ENCODE peak calls at places on chromosomes 16 and 17, in eight cellular contexts. F is naive thymus-derived CD4-positive, alpha-beta T cell; M is DND-41; G is tibial artery; K is mucosa of descending colon; E is prostate gland; Z is mesendoderm; J is lung. D is an unnamed sample. For H3K4me1, the result is how much of the 10 kb centered on the place peaks cover.

GRCh38 chr17:82143333-82143732 is 45.3 kb upstream of the FASN start:
- DNase-seq in E (no peak), F (no peak), J (no peak), G (no peak), K (no peak), Z (no peak), M (no peak), D (no peak)

GRCh38 chr17:45320931-45321461 is 4.2 kb upstream of the MAP3K14 start:
- DNase-seq in M (no peak), K (no peak), E (peak), Z (peak), F (no peak), J (no peak), G (no peak), D (no peak)

GRCh38 chr16:64773638-64774037 is 348.2 kb downstream of the CDH11 start:
- DNase-seq in F (no peak), Z (no peak), E (no peak), M (no peak), G (no peak), J (no peak), K (no peak), D (no peak)

GRCh38 chr16:27977966-27978365 is 85.5 kb downstream of the GSG1L start:
- DNase-seq in G (no peak), Z (no peak), K (no peak), F (no peak), E (no peak), M (no peak), J (no peak), D (no peak)

GRCh38 chr16:47460301-47460754 is 535 bp downstream of the ITFG1 start:
- DNase-seq in G (no peak), J (no peak), Z (peak), E (no peak), K (no peak), F (no peak), M (no peak), D (no peak)

GRCh38 chr17:72971513-72971880 is 121.0 kb downstream of the SLC39A11 start:
- DNase-seq in M (no peak), F (no peak), Z (no peak), J (no peak), K (no peak), E (no peak), G (no peak), D (peak)

GRCh38 chr16:46830417-46830901 is 521 bp downstream of the C16orf87 start:
- DNase-seq in J (no peak), K (peak), Z (peak), M (peak), G (no peak), F (peak), E (peak), D (peak)

GRCh38 chr16:82845076-82845475 is 218.3 kb downstream of the CDH13 start:
- DNase-seq in G (no peak), E (no peak), J (no peak), Z (no peak), K (no peak), F (no peak), M (no peak), D (no peak)

GRCh38 chr17:70855401-70856054 is 686.2 kb downstream of the KCNJ2 start:
- DNase-seq in K (no peak), Z (no peak), M (no peak), F (no peak), G (no peak), J (no peak), E (peak), D (no peak)

GRCh38 chr16:89150090-89150835 is 21.3 kb upstream of the CDH15 start:
- DNase-seq in F (no peak), E (no peak), Z (no peak), M (no peak), J (no peak), G (no peak), K (peak), D (no peak)

GRCh38 chr16:48526958-48527331 is 83.0 kb downstream of the N4BP1 start:
- DNase-seq in G (peak), J (no peak), Z (no peak), K (no peak), F (no peak), E (no peak), M (no peak), D (no peak)

GRCh38 chr16:19872179-19872863 is 12.3 kb downstream of the GPRC5B start:
- DNase-seq in E (no peak), G (no peak), F (no peak), K (no peak), J (no peak), Z (no peak), M (no peak), D (no peak)

GRCh38 chr17:74216505-74216904 is 3.1 kb downstream of the TTYH2 start:
- DNase-seq in K (no peak), J (no peak), M (no peak), E (no peak), F (no peak), Z (no peak), G (no peak), D (peak)

GRCh38 chr17:38440614-38441397 is 12.5 kb downstream of the ARHGAP23 start:
- DNase-seq in E (no peak), F (no peak), K (no peak), M (no peak), G (no peak), J (no peak), Z (no peak), D (no peak)

GRCh38 chr16:1420111-1420539 is 422 bp downstream of the UQCC4 start:
- DNase-seq in Z (no peak), F (peak), M (peak), K (no peak), G (no peak), J (peak), E (no peak), D (no peak)

GRCh38 chr16:86962259-86962658 is 354.9 kb downstream of the C16orf95 start:
- DNase-seq in M (no peak), K (no peak), J (no peak), F (no peak), G (no peak), E (no peak), Z (no peak), D (no peak)
- H3K4me1 ChIP-seq in M (under half), K (under half), J (under half), F (under half), G (under half), E (under half), Z (under half), D (under half)

GRCh38 chr16:59699786-59700185 is 965.7 kb upstream of the GOT2 start:
- DNase-seq in Z (no peak), K (no peak), G (no peak), M (no peak), E (no peak), J (no peak), F (no peak), D (no peak)

GRCh38 chr16:59698341-59698979 is 964.3 kb upstream of the GOT2 start:
- DNase-seq in G (no peak), E (no peak), K (no peak), F (no peak), M (no peak), Z (no peak), J (no peak), D (no peak)

GRCh38 chr16:59696495-59696894 is 962.4 kb upstream of the GOT2 start:
- DNase-seq in K (no peak), F (no peak), G (no peak), J (no peak), E (no peak), Z (no peak), M (no peak), D (no peak)

GRCh38 chr16:59697236-59697635 is 963.1 kb upstream of the GOT2 start:
- DNase-seq in M (no peak), G (no peak), K (no peak), E (no peak), F (no peak), Z (no peak), J (no peak), D (no peak)

GRCh38 chr16:59697746-59698145 is 963.6 kb upstream of the GOT2 start:
- DNase-seq in F (no peak), E (no peak), Z (no peak), K (no peak), J (no peak), M (no peak), G (no peak), D (no peak)
- H3K4me1 ChIP-seq in F (under half), E (under half), Z (under half), K (under half), J (under half), M (under half), G (under half), D (under half)

DNA sequence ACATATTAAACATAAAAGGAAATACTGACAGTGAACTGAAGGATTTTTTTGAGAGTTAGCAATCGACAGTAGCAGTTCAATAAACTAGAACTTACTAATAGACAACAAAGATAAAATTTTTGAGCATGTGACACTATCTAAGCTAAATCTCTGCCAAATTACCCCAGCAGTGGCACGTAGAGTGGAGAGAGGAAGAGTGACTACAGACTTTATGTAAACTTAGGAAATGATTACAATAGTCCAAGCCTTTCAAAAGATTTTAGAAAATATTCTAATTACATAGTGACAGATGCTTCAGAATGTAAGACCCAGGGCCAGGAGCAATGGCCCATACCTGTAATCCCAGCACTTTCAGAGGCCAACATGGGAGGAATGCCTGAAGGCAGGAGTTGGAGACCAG is 52.4 kb downstream of the CFDP1 start:
- DNase-seq in G (no peak), F (no peak), K (no peak), E (no peak), Z (no peak), J (no peak), M (no peak), D (no peak)
- H3K4me1 ChIP-seq in G (under half), F (under half), K (under half), E (under half), Z (under half), J (under half), M (under half), D (under half)

GRCh38 chr17:14198013-14198412 is 38.6 kb downstream of the CDRT15 start:
- DNase-seq in G (no peak), Z (peak), J (peak), E (no peak), M (no peak), K (no peak), F (no peak), D (peak)

GRCh38 chr17:14196337-14196997 is 40.2 kb downstream of the CDRT15 start:
- DNase-seq in F (no peak), K (no peak), G (no peak), E (no peak), M (peak), J (no peak), Z (no peak), D (no peak)

GRCh38 chr17:14198575-14198974 is 38.1 kb downstream of the CDRT15 start:
- DNase-seq in K (no peak), F (no peak), G (no peak), E (no peak), J (no peak), Z (no peak), M (no peak), D (no peak)

GRCh38 chr17:14200354-14200753 is 36.3 kb downstream of the CDRT15 start:
- DNase-seq in E (no peak), G (no peak), M (no peak), K (no peak), F (no peak), Z (no peak), J (no peak), D (no peak)

DNA sequence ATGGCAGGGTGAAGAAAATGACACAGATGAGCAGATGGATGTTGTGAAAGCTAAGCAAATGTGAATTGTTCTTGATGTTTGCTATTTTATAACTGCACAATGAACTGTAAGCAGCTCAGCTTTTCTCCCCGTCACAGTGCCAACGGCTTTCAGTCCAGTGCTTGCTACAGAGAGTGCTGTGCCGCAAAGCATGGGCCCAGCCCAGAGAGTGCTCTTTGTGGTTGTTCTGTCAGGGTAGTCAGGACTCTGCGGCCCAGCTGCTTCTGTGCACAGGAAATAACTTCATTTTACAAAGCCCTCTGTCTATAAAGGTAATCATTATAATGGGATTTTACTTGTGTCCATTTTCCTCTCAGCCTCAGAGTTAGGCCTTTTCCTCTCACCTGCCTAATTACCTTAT is 39.1 kb downstream of the CDRT15 start:
- DNase-seq in F (no peak), Z (no peak), M (peak), K (peak), E (no peak), G (no peak), J (no peak), D (no peak)
- H3K4me1 ChIP-seq in F (half or more), Z (under half), M (under half), K (under half), E (under half), G (under half), J (under half), D (under half)

GRCh38 chr16:59737274-59737673 is 1003.2 kb upstream of the GOT2 start:
- DNase-seq in K (no peak), J (no peak), F (no peak), M (no peak), G (no peak), Z (no peak), E (no peak), D (no peak)
- H3K4me1 ChIP-seq in K (under half), J (under half), F (under half), M (under half), G (under half), Z (under half), E (under half), D (under half)

D was measured in thyroid gland.